ENCODE peak calls at places on chromosomes 7 and 10, in eight cellular contexts. X, C, K, Z, A, O, D and T are unnamed samples.

GRCh38 chr10:22824984-22825383 is 102.9 kb upstream of the ARMC3 start:
- DNase-seq in O (peak), A (no peak), X (no peak), Z (peak), C (peak), D (no peak), K (peak), T (peak)

GRCh38 chr10:33301097-33301789 is 33.2 kb downstream of the NRP1 start:
- DNase-seq in K (no peak), O (no peak), D (no peak), Z (no peak), X (no peak), A (no peak), C (no peak), T (no peak)

GRCh38 chr7:4603843-4604231 is 78.3 kb upstream of the FOXK1 start:
- DNase-seq in Z (no peak), D (no peak), X (no peak), K (no peak), C (no peak), O (no peak), A (no peak), T (no peak)

GRCh38 chr7:29623976-29624375 is 60.3 kb downstream of the PRR15 start:
- DNase-seq in K (no peak), C (no peak), D (no peak), X (no peak), O (no peak), Z (no peak), A (no peak), T (peak)

GRCh38 chr10:13686331-13686752 is 99.6 kb downstream of the PRPF18 start:
- DNase-seq in O (no peak), D (no peak), K (no peak), C (no peak), A (no peak), X (peak), Z (peak), T (no peak)

GRCh38 chr10:50456711-50457110 is 167.0 kb downstream of the SGMS1 start:
- DNase-seq in A (no peak), Z (no peak), C (no peak), X (no peak), K (no peak), O (no peak), D (no peak), T (no peak)

GRCh38 chr10:62726142-62726541 is 78.4 kb upstream of the ADO start:
- DNase-seq in K (no peak), A (peak), O (no peak), C (no peak), D (no peak), X (no peak), Z (peak), T (no peak)

GRCh38 chr10:123284022-123284421 is 129.8 kb downstream of the BUB3 start:
- DNase-seq in X (no peak), C (no peak), K (no peak), Z (no peak), O (peak), D (no peak), A (no peak), T (peak)

GRCh38 chr7:126589068-126589684 is 663.6 kb downstream of the GRM8 start:
- DNase-seq in Z (no peak), A (no peak), D (no peak), K (no peak), O (no peak), C (no peak), X (no peak), T (peak)

GRCh38 chr10:130971123-130971435 is 340.4 kb downstream of the TCERG1L start:
- DNase-seq in D (no peak), Z (no peak), C (no peak), A (no peak), X (no peak), O (no peak), K (no peak), T (no peak)

GRCh38 chr10:90504172-90504571 is 353.7 kb downstream of the HTR7 start:
- DNase-seq in X (no peak), C (no peak), K (no peak), O (no peak), A (no peak), Z (no peak), D (no peak), T (no peak)

GRCh38 chr10:79070091-79070610 is 1.4 kb downstream of the ZMIZ1 start:
- DNase-seq in D (no peak), A (no peak), X (peak), K (no peak), C (no peak), Z (peak), O (no peak), T (no peak)

GRCh38 chr7:78260826-78261225 is 462.3 kb downstream of the PHTF2 start:
- DNase-seq in O (no peak), K (no peak), C (no peak), D (no peak), A (no peak), X (no peak), Z (peak), T (no peak)

GRCh38 chr7:1268866-1269265 is 36.2 kb downstream of the UNCX start:
- DNase-seq in C (no peak), A (no peak), O (no peak), K (no peak), D (no peak), X (no peak), Z (no peak), T (no peak)

GRCh38 chr10:110864662-110865140 is 7.0 kb upstream of the PDCD4 start:
- DNase-seq in X (no peak), O (no peak), Z (no peak), D (no peak), A (no peak), C (no peak), K (no peak), T (no peak)

GRCh38 chr7:149624006-149624405 is 126.4 kb upstream of the ZNF746 start:
- DNase-seq in D (no peak), K (no peak), O (no peak), C (peak), Z (peak), X (peak), A (no peak), T (peak)

GRCh38 chr10:104937528-104937927 is 296.4 kb downstream of the SORCS3 start:
- DNase-seq in O (peak), Z (peak), D (no peak), X (no peak), A (no peak), C (no peak), K (peak), T (peak)

GRCh38 chr7:127251048-127251451 is 1.7 kb downstream of the GRM8 start:
- DNase-seq in K (no peak), D (no peak), O (no peak), A (no peak), C (no peak), X (no peak), Z (no peak), T (no peak)

GRCh38 chr10:84783909-84784308 is 455.5 kb downstream of the CCSER2 start:
- DNase-seq in O (no peak), A (no peak), D (no peak), Z (no peak), X (no peak), C (no peak), K (no peak), T (no peak)

GRCh38 chr10:132883391-132883881 is 58.9 kb downstream of the CFAP46 start:
- DNase-seq in C (no peak), A (no peak), X (no peak), D (no peak), O (no peak), Z (no peak), K (no peak), T (no peak)

GRCh38 chr10:34102917-34103506 is 712.1 kb downstream of the PARD3 start:
- DNase-seq in K (no peak), Z (no peak), O (no peak), A (no peak), D (peak), C (no peak), X (peak), T (no peak)

GRCh38 chr10:61285749-61286148 is 167.4 kb downstream of the TMEM26 start:
- DNase-seq in X (peak), Z (peak), D (no peak), A (no peak), C (no peak), K (no peak), O (no peak), T (no peak)

GRCh38 chr7:131281649-131282048 is 46.0 kb upstream of the MKLN1 start:
- DNase-seq in A (no peak), C (no peak), K (no peak), X (no peak), D (no peak), O (no peak), Z (no peak), T (no peak)

GRCh38 chr7:1192171-1192676 is 32.2 kb upstream of the ZFAND2A start:
- DNase-seq in O (no peak), Z (peak), A (no peak), C (peak), K (no peak), X (peak), D (no peak), T (peak)

GRCh38 chr10:105950410-105950809 is 1214.1 kb downstream of the SORCS1 start:
- DNase-seq in C (peak), X (peak), D (peak), K (peak), O (no peak), Z (peak), A (no peak), T (peak)

GRCh38 chr7:128031901-128032604 is 816 bp upstream of the LRRC4 start:
- DNase-seq in C (peak), A (no peak), K (no peak), Z (peak), X (peak), O (no peak), D (no peak), T (peak)

GRCh38 chr10:101467286-101467770 is 113.4 kb downstream of the BTRC start:
- DNase-seq in X (peak), O (peak), C (peak), K (peak), Z (peak), D (peak), A (no peak), T (peak)

GRCh38 chr7:117208257-117208656 is 114.6 kb downstream of the WNT2 start:
- DNase-seq in C (no peak), X (no peak), Z (no peak), A (no peak), D (no peak), K (no peak), O (no peak), T (no peak)

GRCh38 chr10:28940158-28940888 is 263.0 kb downstream of the BAMBI start:
- DNase-seq in A (no peak), D (no peak), O (no peak), X (no peak), Z (no peak), K (peak), C (no peak), T (no peak)

GRCh38 chr10:49058341-49059255 is 56.7 kb downstream of the VSTM4 start:
- DNase-seq in D (no peak), X (peak), O (no peak), C (no peak), K (no peak), A (no peak), Z (no peak), T (no peak)

GRCh38 chr10:79582096-79582495 is 21.9 kb upstream of the SFTPA2 start:
- DNase-seq in Z (no peak), X (no peak), C (no peak), D (no peak), A (no peak), K (no peak), O (no peak), T (no peak)

GRCh38 chr7:47690902-47691558 is 109.1 kb upstream of the TNS3 start:
- DNase-seq in O (no peak), K (no peak), Z (peak), X (peak), A (no peak), D (no peak), C (peak), T (no peak)

GRCh38 chr10:116038259-116038658 is 234.7 kb downstream of the GFRA1 start:
- DNase-seq in X (peak), K (no peak), D (peak), O (no peak), Z (peak), A (no peak), C (peak), T (no peak)

DNA sequence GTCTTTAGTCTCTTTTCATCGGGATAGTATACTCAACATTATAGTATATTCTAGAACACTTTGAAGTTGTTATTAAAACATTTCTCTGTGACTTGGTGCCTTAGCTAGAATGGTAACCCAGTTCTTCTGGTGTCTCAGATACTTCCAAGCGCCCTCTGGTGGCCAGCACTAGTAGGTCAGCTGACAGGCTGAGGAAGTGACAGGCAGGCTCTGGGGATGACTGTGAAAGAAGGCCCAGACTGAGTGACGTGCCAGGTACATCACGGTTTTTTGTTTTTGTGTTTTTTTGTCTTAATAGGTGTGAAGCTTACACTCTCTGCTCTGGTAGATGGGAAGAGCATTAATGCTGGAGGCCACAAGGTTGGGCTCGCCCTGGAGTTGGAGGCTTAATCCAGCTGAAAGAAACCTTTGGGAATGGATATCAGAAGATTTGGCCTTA is 5.1 kb downstream of the COMTD1 start:
- DNase-seq in Z (peak), C (peak), O (peak), X (peak), K (peak), D (peak), A (peak), T (peak)
- TF ChIP-seq CTCF in Z (peak), C (peak), O (peak), X (peak), K (peak), D (peak), A (peak), T (peak)

DNA sequence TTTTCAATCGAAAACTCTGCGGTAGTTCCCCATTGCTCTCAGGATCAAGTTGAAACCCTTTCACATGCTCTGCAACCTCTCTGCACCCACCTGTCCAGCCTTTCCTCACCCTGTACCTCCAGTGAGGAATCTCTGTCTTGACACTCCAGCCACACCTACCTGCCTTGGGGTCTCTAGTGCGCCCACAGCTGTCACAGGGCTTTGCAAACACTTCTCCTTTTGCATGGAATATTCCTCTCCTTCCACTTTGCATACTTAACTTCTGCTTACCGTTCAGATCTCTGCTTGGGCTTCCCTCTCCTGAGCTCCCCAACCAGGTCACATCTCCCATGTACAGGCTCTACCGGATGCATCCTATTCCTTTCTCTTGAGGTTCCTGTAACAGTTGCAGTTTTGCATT is 6.6 kb upstream of the ZYX start:
- DNase-seq in D (no peak), Z (no peak), O (no peak), K (no peak), X (no peak), A (no peak), C (no peak), T (no peak)
- H3K27ac ChIP-seq in D (peak), Z (no peak), O (no peak), K (no peak), X (no peak), A (no peak), C (no peak), T (no peak)

DNA sequence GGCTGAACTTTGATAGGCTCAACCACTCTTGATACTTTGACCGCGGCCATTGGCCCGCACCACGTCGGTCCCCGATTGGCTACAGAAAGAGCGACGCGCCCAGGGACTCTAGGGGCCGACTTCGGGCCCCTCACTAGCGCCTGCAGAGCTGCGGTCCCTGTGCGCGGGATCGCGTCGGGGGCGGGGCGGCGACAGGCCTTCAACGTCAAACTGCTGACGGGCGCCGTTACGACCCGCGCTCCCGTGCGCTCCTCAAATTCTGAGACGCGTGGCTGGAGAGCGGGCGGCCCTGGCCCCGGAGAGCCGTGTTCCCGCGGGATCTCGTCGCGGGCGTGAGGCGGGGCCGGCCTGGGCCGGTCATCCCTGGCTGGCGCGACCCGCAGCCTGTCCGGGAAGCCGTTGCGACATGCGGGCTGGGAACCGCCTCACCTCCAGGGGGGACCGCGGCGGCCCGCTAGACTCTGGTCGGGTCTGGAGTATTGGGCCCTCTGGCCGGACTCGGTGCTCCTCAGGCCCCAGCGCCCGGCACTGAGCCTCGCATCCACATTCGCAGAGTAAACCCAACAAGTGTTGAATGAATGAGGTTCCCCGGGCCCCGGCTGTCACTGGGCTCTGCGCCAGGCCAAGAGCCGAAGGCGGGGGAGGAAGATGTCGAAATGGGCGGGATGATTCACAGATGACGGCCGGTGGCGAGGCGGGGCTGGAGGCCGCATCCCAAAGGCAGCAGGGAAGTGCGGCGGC is 644 bp upstream of the SLC25A28 start:
- DNase-seq in Z (peak), A (peak), X (peak), K (peak), D (peak), C (peak), O (peak), T (peak)
- TF ChIP-seq CTCF in Z (no peak), A (peak), X (no peak), K (no peak), D (no peak), C (no peak), O (peak), T (no peak)

GRCh38 chr7:151101621-151102396 is 15.5 kb downstream of the AGAP3 start:
- DNase-seq in C (no peak), X (no peak), K (no peak), O (no peak), A (no peak), Z (no peak), D (no peak), T (no peak)

GRCh38 chr7:151102991-151103390 is 16.7 kb downstream of the AGAP3 start:
- DNase-seq in O (no peak), D (no peak), A (no peak), C (no peak), Z (no peak), X (no peak), K (no peak), T (no peak)

GRCh38 chr7:151107882-151108281 is 21.6 kb downstream of the AGAP3 start:
- DNase-seq in C (no peak), X (no peak), K (no peak), D (no peak), A (no peak), Z (no peak), O (no peak), T (no peak)

GRCh38 chr7:151103973-151104372 is 17.7 kb downstream of the AGAP3 start:
- DNase-seq in O (no peak), C (no peak), A (no peak), D (no peak), Z (no peak), X (no peak), K (no peak), T (no peak)

GRCh38 chr7:151104411-151105235 is 18.3 kb downstream of the AGAP3 start:
- DNase-seq in D (peak), K (no peak), X (peak), C (peak), A (no peak), Z (peak), O (no peak), T (no peak)
- H3K27ac ChIP-seq in D (no peak), K (no peak), X (no peak), C (peak), A (peak), Z (no peak), O (no peak), T (peak)